ENCODE peak calls at places on chromosomes 1 and 21, in four cellular contexts. X, C, D and I are unnamed samples. For H3K36me3, the result is how much of the 10 kb centered on the place peaks cover.

GRCh38 chr1:7106442-7107108 is 321.3 kb downstream of the CAMTA1 start:
- DNase-seq in D (no peak), C (no peak), X (no peak), I (no peak)

GRCh38 chr1:192550922-192551534 is 24.5 kb upstream of the RGS1 start:
- DNase-seq in D (no peak), C (no peak), X (no peak), I (peak)

GRCh38 chr1:219568728-219569127 is 44.2 kb downstream of the ZC3H11B start:
- DNase-seq in X (no peak), C (no peak), D (no peak), I (no peak)

GRCh38 chr1:112507896-112508241 is 896 bp upstream of the WNT2B start:
- DNase-seq in D (no peak), C (peak), X (peak), I (peak)

GRCh38 chr1:173507847-173508209 is 30.7 kb downstream of the PRDX6 start:
- DNase-seq in X (no peak), C (no peak), D (no peak), I (no peak)

GRCh38 chr21:32456497-32456918 is 44.0 kb downstream of the EVA1C start:
- DNase-seq in D (no peak), X (peak), C (no peak), I (peak)

GRCh38 chr1:25977816-25978215 is 20.0 kb downstream of the PAFAH2 start:
- DNase-seq in C (no peak), D (no peak), X (no peak), I (no peak)

GRCh38 chr1:155983191-155984023 is 5.1 kb upstream of the ARHGEF2 start:
- DNase-seq in C (no peak), X (peak), D (no peak), I (peak)

GRCh38 chr21:29053656-29054055 is 19.8 kb downstream of the CCT8 start:
- DNase-seq in X (no peak), C (no peak), D (no peak), I (no peak)

GRCh38 chr21:29053011-29053553 is 20.4 kb downstream of the CCT8 start:
- DNase-seq in C (no peak), X (no peak), D (no peak), I (no peak)

GRCh38 chr21:29055080-29055479 is 18.4 kb downstream of the CCT8 start:
- DNase-seq in D (no peak), C (no peak), X (no peak), I (no peak)

GRCh38 chr21:29056005-29056404 is 17.4 kb downstream of the CCT8 start:
- DNase-seq in C (peak), D (no peak), X (no peak), I (peak)

DNA sequence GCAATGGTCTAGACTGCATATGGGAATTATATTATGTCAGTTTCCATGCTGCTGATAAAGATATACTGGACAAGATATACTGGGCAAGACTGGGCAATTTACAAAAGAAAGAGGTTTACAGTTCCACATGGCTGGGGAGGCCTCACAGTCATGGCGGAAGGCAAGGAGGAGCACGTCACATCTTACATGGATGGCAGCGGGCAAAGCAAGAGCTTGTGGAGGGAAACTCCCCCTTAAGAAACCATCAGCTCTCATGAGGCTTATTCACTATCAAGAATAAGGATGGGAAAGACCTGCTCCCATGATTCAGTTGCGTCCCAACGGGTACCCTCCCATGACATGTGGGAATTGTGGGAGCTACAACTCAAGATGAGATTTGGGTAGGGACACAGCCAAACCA is 21.2 kb downstream of the CCT8 start:
- DNase-seq in X (no peak), D (no peak), C (no peak), I (no peak)
- H3K36me3 ChIP-seq in X (under half), D (under half), C (half or more), I (half or more)

DNA sequence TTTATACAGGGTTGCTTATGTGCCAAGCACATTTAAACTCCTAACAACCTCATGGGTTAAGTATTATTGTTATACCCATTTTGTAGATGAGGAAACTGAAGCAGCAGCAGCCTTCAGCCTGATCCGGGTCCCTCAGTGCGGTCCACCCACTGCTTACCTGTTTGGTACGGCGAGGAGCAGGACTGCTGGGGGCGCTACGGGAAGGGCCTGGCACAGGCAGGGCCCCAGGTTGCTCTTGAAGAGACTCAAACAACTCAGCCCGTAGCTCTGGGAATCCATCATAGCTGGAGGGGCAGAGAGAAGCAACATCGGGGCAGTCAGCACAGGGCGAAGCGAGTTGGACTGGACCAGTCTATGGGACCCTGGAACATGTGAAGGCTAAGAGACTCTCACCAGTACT is 9.2 kb downstream of the DENND4B start:
- DNase-seq in C (no peak), D (no peak), X (no peak), I (no peak)
- H3K36me3 ChIP-seq in C (half or more), D (under half), X (under half), I (half or more)

DNA sequence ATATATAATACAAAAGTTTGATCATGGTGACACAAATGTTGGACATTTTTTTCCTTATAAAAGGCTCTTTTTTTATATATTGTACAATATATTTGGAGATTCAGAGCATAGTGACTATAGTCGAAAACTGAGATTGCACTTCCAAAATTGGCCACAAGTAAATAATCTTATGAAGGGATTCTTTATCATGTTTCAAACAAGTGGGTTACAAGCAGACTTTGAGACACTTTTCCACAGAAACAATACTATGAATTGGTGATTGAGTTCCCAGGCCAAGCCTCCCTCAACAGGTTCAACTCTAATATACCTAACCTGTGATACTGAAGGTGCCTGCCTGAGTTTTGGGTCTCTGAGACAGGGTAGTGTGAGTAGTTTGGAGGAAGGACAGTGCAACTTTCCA is 13.8 kb downstream of the LEPR start:
- DNase-seq in X (no peak), C (no peak), D (no peak), I (no peak)
- H3K36me3 ChIP-seq in X (under half), C (under half), D (under half), I (under half)

GRCh38 chr1:109927356-109927755 is 16.7 kb downstream of the CSF1 start:
- DNase-seq in X (no peak), C (no peak), D (no peak), I (no peak)

GRCh38 chr1:109929170-109929569 is 18.5 kb downstream of the CSF1 start:
- DNase-seq in X (no peak), C (no peak), D (peak), I (no peak)

GRCh38 chr1:109927908-109928307 is 17.3 kb downstream of the CSF1 start:
- DNase-seq in C (no peak), D (peak), X (peak), I (peak)

GRCh38 chr1:109929588-109930251 is 19.1 kb downstream of the CSF1 start:
- DNase-seq in D (no peak), C (no peak), X (peak), I (no peak)

DNA sequence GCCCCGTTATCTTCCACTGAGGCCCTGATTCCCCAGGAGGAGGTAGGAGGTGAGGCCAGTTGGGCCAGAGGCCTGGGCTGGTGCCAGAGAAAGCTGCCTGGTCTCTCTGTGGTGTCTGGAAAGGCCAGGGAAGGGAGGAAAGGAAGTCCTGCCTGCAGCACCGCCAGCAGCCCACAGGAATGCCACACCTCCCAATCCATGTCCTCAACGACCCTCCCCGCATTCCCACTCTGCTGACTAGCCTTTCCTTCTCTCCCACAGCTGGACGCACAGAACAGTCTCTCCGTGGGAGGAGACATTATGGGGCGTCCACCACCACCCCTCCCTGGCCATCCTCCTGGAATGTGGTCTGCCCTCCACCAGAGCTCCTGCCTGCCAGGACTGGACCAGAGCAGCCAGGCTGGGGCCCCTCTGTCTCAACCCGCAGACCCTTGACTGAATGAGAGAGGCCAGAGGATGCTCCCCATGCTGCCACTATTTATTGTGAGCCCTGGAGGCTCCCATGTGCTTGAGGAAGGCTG is 18.0 kb downstream of the CSF1 start:
- DNase-seq in C (no peak), X (peak), D (peak), I (peak)
- H3K36me3 ChIP-seq in C (under half), X (under half), D (under half), I (half or more)

DNA sequence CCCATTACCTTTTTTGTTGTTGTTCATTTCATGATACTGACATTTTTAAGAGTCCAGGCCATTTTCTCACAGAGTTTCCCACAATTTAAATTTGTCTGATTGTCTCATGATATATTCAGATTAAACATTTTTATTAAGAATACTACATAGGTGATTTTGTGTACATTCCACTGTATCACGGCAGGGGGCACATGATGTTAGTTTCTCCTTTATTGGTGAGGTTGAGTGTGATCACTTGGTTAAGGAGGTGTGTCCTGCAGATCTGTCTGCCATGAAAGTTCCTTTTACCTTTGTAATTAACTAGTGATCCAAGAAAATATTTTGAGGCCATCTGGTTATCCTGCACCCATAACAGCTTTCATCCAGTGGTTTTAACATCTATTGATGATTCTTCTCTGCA is 11.8 kb downstream of the RTCA start:
- DNase-seq in D (no peak), C (no peak), X (no peak), I (no peak)
- H3K36me3 ChIP-seq in D (under half), C (half or more), X (under half), I (half or more)